ENCODE peak calls at places on chromosomes 5 and 9, in five cellular contexts. One of them, this sample, is unnamed.

GRCh38 chr5:53161876-53162275 is 52.3 kb upstream of the MOCS2 start:
- DNase-seq in CD4-positive, alpha-beta memory T cell: no peak
- DNase-seq in NCI-H510A treated with DMSO at 0.1 percent for 48 hours: no peak
- DNase-seq in stimulated activated CD8-positive, alpha-beta memory T cell treated with anti-CD3 and anti-CD28 coated beads, Interleukin-12 subunit alpha, Interleukin-12 subunit beta, amount 100 ng/mL, for 1 hour: no peak
- DNase-seq in NCI-H524: no peak
- DNase-seq in this sample: no peak

GRCh38 chr5:168020522-168021294 is 270.7 kb upstream of the WWC1 start:
- DNase-seq in CD4-positive, alpha-beta memory T cell: no peak
- DNase-seq in NCI-H510A treated with DMSO at 0.1 percent for 48 hours: no peak
- DNase-seq in stimulated activated CD8-positive, alpha-beta memory T cell treated with anti-CD3 and anti-CD28 coated beads, Interleukin-12 subunit alpha, Interleukin-12 subunit beta, amount 100 ng/mL, for 1 hour: no peak
- DNase-seq in NCI-H524: peak
- DNase-seq in this sample: no peak

GRCh38 chr5:81908044-81908443 is 63.8 kb upstream of the ATG10 start:
- DNase-seq in CD4-positive, alpha-beta memory T cell: no peak
- DNase-seq in NCI-H510A treated with DMSO at 0.1 percent for 48 hours: no peak
- DNase-seq in stimulated activated CD8-positive, alpha-beta memory T cell treated with anti-CD3 and anti-CD28 coated beads, Interleukin-12 subunit alpha, Interleukin-12 subunit beta, amount 100 ng/mL, for 1 hour: no peak
- DNase-seq in NCI-H524: no peak
- DNase-seq in this sample: no peak

GRCh38 chr9:128558431-128559310 is 6.3 kb downstream of the SPTAN1 start:
- DNase-seq in CD4-positive, alpha-beta memory T cell: peak
- DNase-seq in NCI-H510A treated with DMSO at 0.1 percent for 48 hours: no peak
- DNase-seq in stimulated activated CD8-positive, alpha-beta memory T cell treated with anti-CD3 and anti-CD28 coated beads, Interleukin-12 subunit alpha, Interleukin-12 subunit beta, amount 100 ng/mL, for 1 hour: no peak
- DNase-seq in NCI-H524: peak
- DNase-seq in this sample: peak

GRCh38 chr9:76629205-76629990 is 134.8 kb upstream of the PCA3 start:
- DNase-seq in CD4-positive, alpha-beta memory T cell: no peak
- DNase-seq in NCI-H510A treated with DMSO at 0.1 percent for 48 hours: no peak
- DNase-seq in stimulated activated CD8-positive, alpha-beta memory T cell treated with anti-CD3 and anti-CD28 coated beads, Interleukin-12 subunit alpha, Interleukin-12 subunit beta, amount 100 ng/mL, for 1 hour: no peak
- DNase-seq in NCI-H524: no peak
- DNase-seq in this sample: no peak

GRCh38 chr5:73321757-73322452 is 126.7 kb downstream of the FOXD1 start:
- DNase-seq in CD4-positive, alpha-beta memory T cell: no peak
- DNase-seq in NCI-H510A treated with DMSO at 0.1 percent for 48 hours: no peak
- DNase-seq in stimulated activated CD8-positive, alpha-beta memory T cell treated with anti-CD3 and anti-CD28 coated beads, Interleukin-12 subunit alpha, Interleukin-12 subunit beta, amount 100 ng/mL, for 1 hour: no peak
- DNase-seq in NCI-H524: peak
- DNase-seq in this sample: no peak

GRCh38 chr5:142048272-142048671 is 35.4 kb upstream of the GNPDA1 start:
- DNase-seq in CD4-positive, alpha-beta memory T cell: no peak
- DNase-seq in NCI-H510A treated with DMSO at 0.1 percent for 48 hours: no peak
- DNase-seq in stimulated activated CD8-positive, alpha-beta memory T cell treated with anti-CD3 and anti-CD28 coated beads, Interleukin-12 subunit alpha, Interleukin-12 subunit beta, amount 100 ng/mL, for 1 hour: no peak
- DNase-seq in NCI-H524: no peak
- DNase-seq in this sample: no peak

GRCh38 chr5:140926903-140927573 is 939 bp downstream of the PCDHAC1 start:
- DNase-seq in CD4-positive, alpha-beta memory T cell: peak
- DNase-seq in NCI-H510A treated with DMSO at 0.1 percent for 48 hours: peak
- DNase-seq in stimulated activated CD8-positive, alpha-beta memory T cell treated with anti-CD3 and anti-CD28 coated beads, Interleukin-12 subunit alpha, Interleukin-12 subunit beta, amount 100 ng/mL, for 1 hour: no peak
- DNase-seq in NCI-H524: peak
- DNase-seq in this sample: no peak

GRCh38 chr5:134714120-134714519 is 24.2 kb upstream of the CAMLG start:
- DNase-seq in CD4-positive, alpha-beta memory T cell: no peak
- DNase-seq in NCI-H510A treated with DMSO at 0.1 percent for 48 hours: no peak
- DNase-seq in stimulated activated CD8-positive, alpha-beta memory T cell treated with anti-CD3 and anti-CD28 coated beads, Interleukin-12 subunit alpha, Interleukin-12 subunit beta, amount 100 ng/mL, for 1 hour: no peak
- DNase-seq in NCI-H524: peak
- DNase-seq in this sample: no peak

GRCh38 chr9:123571240-123571639 is 215.2 kb downstream of the CRB2 start:
- DNase-seq in CD4-positive, alpha-beta memory T cell: no peak
- DNase-seq in NCI-H510A treated with DMSO at 0.1 percent for 48 hours: no peak
- DNase-seq in stimulated activated CD8-positive, alpha-beta memory T cell treated with anti-CD3 and anti-CD28 coated beads, Interleukin-12 subunit alpha, Interleukin-12 subunit beta, amount 100 ng/mL, for 1 hour: no peak
- DNase-seq in NCI-H524: no peak
- DNase-seq in this sample: no peak

GRCh38 chr9:108463927-108464606 is 391.7 kb downstream of the ACTL7B start:
- DNase-seq in CD4-positive, alpha-beta memory T cell: no peak
- DNase-seq in NCI-H510A treated with DMSO at 0.1 percent for 48 hours: no peak
- DNase-seq in stimulated activated CD8-positive, alpha-beta memory T cell treated with anti-CD3 and anti-CD28 coated beads, Interleukin-12 subunit alpha, Interleukin-12 subunit beta, amount 100 ng/mL, for 1 hour: no peak
- DNase-seq in NCI-H524: no peak
- DNase-seq in this sample: no peak

GRCh38 chr9:70114898-70115297 is 71.2 kb downstream of the MAMDC2 start:
- DNase-seq in CD4-positive, alpha-beta memory T cell: no peak
- DNase-seq in NCI-H510A treated with DMSO at 0.1 percent for 48 hours: no peak
- DNase-seq in stimulated activated CD8-positive, alpha-beta memory T cell treated with anti-CD3 and anti-CD28 coated beads, Interleukin-12 subunit alpha, Interleukin-12 subunit beta, amount 100 ng/mL, for 1 hour: no peak
- DNase-seq in NCI-H524: no peak
- DNase-seq in this sample: no peak

GRCh38 chr9:34179528-34180138 is 790 bp downstream of the UBAP1 start:
- DNase-seq in CD4-positive, alpha-beta memory T cell: no peak
- DNase-seq in NCI-H510A treated with DMSO at 0.1 percent for 48 hours: no peak
- DNase-seq in stimulated activated CD8-positive, alpha-beta memory T cell treated with anti-CD3 and anti-CD28 coated beads, Interleukin-12 subunit alpha, Interleukin-12 subunit beta, amount 100 ng/mL, for 1 hour: no peak
- DNase-seq in NCI-H524: no peak
- DNase-seq in this sample: no peak

GRCh38 chr9:27395484-27395921 is 98.6 kb upstream of the EQTN start:
- DNase-seq in CD4-positive, alpha-beta memory T cell: no peak
- DNase-seq in NCI-H510A treated with DMSO at 0.1 percent for 48 hours: no peak
- DNase-seq in stimulated activated CD8-positive, alpha-beta memory T cell treated with anti-CD3 and anti-CD28 coated beads, Interleukin-12 subunit alpha, Interleukin-12 subunit beta, amount 100 ng/mL, for 1 hour: no peak
- DNase-seq in NCI-H524: no peak
- DNase-seq in this sample: peak

GRCh38 chr9:90770927-90771326 is 30.7 kb upstream of the SYK start:
- DNase-seq in CD4-positive, alpha-beta memory T cell: no peak
- DNase-seq in NCI-H510A treated with DMSO at 0.1 percent for 48 hours: no peak
- DNase-seq in stimulated activated CD8-positive, alpha-beta memory T cell treated with anti-CD3 and anti-CD28 coated beads, Interleukin-12 subunit alpha, Interleukin-12 subunit beta, amount 100 ng/mL, for 1 hour: no peak
- DNase-seq in NCI-H524: no peak
- DNase-seq in this sample: no peak

GRCh38 chr5:133205204-133205603 is 153.4 kb downstream of the HSPA4 start:
- DNase-seq in CD4-positive, alpha-beta memory T cell: no peak
- DNase-seq in NCI-H510A treated with DMSO at 0.1 percent for 48 hours: no peak
- DNase-seq in stimulated activated CD8-positive, alpha-beta memory T cell treated with anti-CD3 and anti-CD28 coated beads, Interleukin-12 subunit alpha, Interleukin-12 subunit beta, amount 100 ng/mL, for 1 hour: no peak
- DNase-seq in NCI-H524: no peak
- DNase-seq in this sample: no peak

GRCh38 chr9:1701113-1701512 is 314.0 kb upstream of the SMARCA2 start:
- DNase-seq in CD4-positive, alpha-beta memory T cell: no peak
- DNase-seq in NCI-H510A treated with DMSO at 0.1 percent for 48 hours: no peak
- DNase-seq in stimulated activated CD8-positive, alpha-beta memory T cell treated with anti-CD3 and anti-CD28 coated beads, Interleukin-12 subunit alpha, Interleukin-12 subunit beta, amount 100 ng/mL, for 1 hour: no peak
- DNase-seq in NCI-H524: no peak
- DNase-seq in this sample: no peak

GRCh38 chr9:70045452-70045851 is 1.8 kb downstream of the MAMDC2 start:
- DNase-seq in CD4-positive, alpha-beta memory T cell: no peak
- DNase-seq in NCI-H510A treated with DMSO at 0.1 percent for 48 hours: no peak
- DNase-seq in stimulated activated CD8-positive, alpha-beta memory T cell treated with anti-CD3 and anti-CD28 coated beads, Interleukin-12 subunit alpha, Interleukin-12 subunit beta, amount 100 ng/mL, for 1 hour: no peak
- DNase-seq in NCI-H524: no peak
- DNase-seq in this sample: no peak

GRCh38 chr5:38926121-38926520 is 80.3 kb downstream of the OSMR start:
- DNase-seq in CD4-positive, alpha-beta memory T cell: no peak
- DNase-seq in NCI-H510A treated with DMSO at 0.1 percent for 48 hours: no peak
- DNase-seq in stimulated activated CD8-positive, alpha-beta memory T cell treated with anti-CD3 and anti-CD28 coated beads, Interleukin-12 subunit alpha, Interleukin-12 subunit beta, amount 100 ng/mL, for 1 hour: no peak
- DNase-seq in NCI-H524: no peak
- DNase-seq in this sample: no peak

GRCh38 chr5:766666-767431 is 17.7 kb downstream of the ZDHHC11B start:
- DNase-seq in CD4-positive, alpha-beta memory T cell: no peak
- DNase-seq in NCI-H510A treated with DMSO at 0.1 percent for 48 hours: no peak
- DNase-seq in stimulated activated CD8-positive, alpha-beta memory T cell treated with anti-CD3 and anti-CD28 coated beads, Interleukin-12 subunit alpha, Interleukin-12 subunit beta, amount 100 ng/mL, for 1 hour: no peak
- DNase-seq in NCI-H524: no peak
- DNase-seq in this sample: no peak

GRCh38 chr5:124395287-124395686 is 351.2 kb downstream of the ZNF608 start:
- DNase-seq in CD4-positive, alpha-beta memory T cell: no peak
- DNase-seq in NCI-H510A treated with DMSO at 0.1 percent for 48 hours: no peak
- DNase-seq in stimulated activated CD8-positive, alpha-beta memory T cell treated with anti-CD3 and anti-CD28 coated beads, Interleukin-12 subunit alpha, Interleukin-12 subunit beta, amount 100 ng/mL, for 1 hour: no peak
- DNase-seq in NCI-H524: no peak
- DNase-seq in this sample: no peak

GRCh38 chr5:74641778-74642542 is 1.4 kb upstream of the ENC1 start:
- DNase-seq in CD4-positive, alpha-beta memory T cell: peak
- DNase-seq in NCI-H510A treated with DMSO at 0.1 percent for 48 hours: peak
- DNase-seq in stimulated activated CD8-positive, alpha-beta memory T cell treated with anti-CD3 and anti-CD28 coated beads, Interleukin-12 subunit alpha, Interleukin-12 subunit beta, amount 100 ng/mL, for 1 hour: no peak
- DNase-seq in NCI-H524: peak
- DNase-seq in this sample: peak

GRCh38 chr5:141742866-141743651 is 61.0 kb upstream of the ARAP3 start:
- DNase-seq in CD4-positive, alpha-beta memory T cell: no peak
- DNase-seq in NCI-H510A treated with DMSO at 0.1 percent for 48 hours: no peak
- DNase-seq in stimulated activated CD8-positive, alpha-beta memory T cell treated with anti-CD3 and anti-CD28 coated beads, Interleukin-12 subunit alpha, Interleukin-12 subunit beta, amount 100 ng/mL, for 1 hour: no peak
- DNase-seq in NCI-H524: peak
- DNase-seq in this sample: no peak

GRCh38 chr5:27171696-27172362 is 133.4 kb upstream of the CDH9 start:
- DNase-seq in CD4-positive, alpha-beta memory T cell: no peak
- DNase-seq in NCI-H510A treated with DMSO at 0.1 percent for 48 hours: peak
- DNase-seq in stimulated activated CD8-positive, alpha-beta memory T cell treated with anti-CD3 and anti-CD28 coated beads, Interleukin-12 subunit alpha, Interleukin-12 subunit beta, amount 100 ng/mL, for 1 hour: no peak
- DNase-seq in NCI-H524: no peak
- DNase-seq in this sample: no peak

GRCh38 chr5:31663519-31663918 is 24.6 kb downstream of the PDZD2 start:
- DNase-seq in CD4-positive, alpha-beta memory T cell: no peak
- DNase-seq in NCI-H510A treated with DMSO at 0.1 percent for 48 hours: no peak
- DNase-seq in stimulated activated CD8-positive, alpha-beta memory T cell treated with anti-CD3 and anti-CD28 coated beads, Interleukin-12 subunit alpha, Interleukin-12 subunit beta, amount 100 ng/mL, for 1 hour: no peak
- DNase-seq in NCI-H524: no peak
- DNase-seq in this sample: no peak

GRCh38 chr5:3197699-3198098 is 397.9 kb upstream of the IRX1 start:
- DNase-seq in CD4-positive, alpha-beta memory T cell: no peak
- DNase-seq in NCI-H510A treated with DMSO at 0.1 percent for 48 hours: no peak
- DNase-seq in stimulated activated CD8-positive, alpha-beta memory T cell treated with anti-CD3 and anti-CD28 coated beads, Interleukin-12 subunit alpha, Interleukin-12 subunit beta, amount 100 ng/mL, for 1 hour: no peak
- DNase-seq in NCI-H524: peak
- DNase-seq in this sample: peak

GRCh38 chr9:134318481-134318891 is 7.8 kb upstream of the RXRA start:
- DNase-seq in CD4-positive, alpha-beta memory T cell: no peak
- DNase-seq in NCI-H510A treated with DMSO at 0.1 percent for 48 hours: no peak
- DNase-seq in stimulated activated CD8-positive, alpha-beta memory T cell treated with anti-CD3 and anti-CD28 coated beads, Interleukin-12 subunit alpha, Interleukin-12 subunit beta, amount 100 ng/mL, for 1 hour: no peak
- DNase-seq in NCI-H524: no peak
- DNase-seq in this sample: no peak

GRCh38 chr9:108272350-108272899 is 583.4 kb downstream of the ACTL7B start:
- DNase-seq in CD4-positive, alpha-beta memory T cell: no peak
- DNase-seq in NCI-H510A treated with DMSO at 0.1 percent for 48 hours: peak
- DNase-seq in stimulated activated CD8-positive, alpha-beta memory T cell treated with anti-CD3 and anti-CD28 coated beads, Interleukin-12 subunit alpha, Interleukin-12 subunit beta, amount 100 ng/mL, for 1 hour: no peak
- DNase-seq in NCI-H524: peak
- DNase-seq in this sample: no peak

GRCh38 chr5:59319286-59319685 is 574.2 kb downstream of the PDE4D start:
- DNase-seq in CD4-positive, alpha-beta memory T cell: no peak
- DNase-seq in NCI-H510A treated with DMSO at 0.1 percent for 48 hours: no peak
- DNase-seq in stimulated activated CD8-positive, alpha-beta memory T cell treated with anti-CD3 and anti-CD28 coated beads, Interleukin-12 subunit alpha, Interleukin-12 subunit beta, amount 100 ng/mL, for 1 hour: no peak
- DNase-seq in NCI-H524: no peak
- DNase-seq in this sample: no peak

GRCh38 chr5:55724276-55724675 is 12.2 kb upstream of the SLC38A9 start:
- DNase-seq in CD4-positive, alpha-beta memory T cell: no peak
- DNase-seq in NCI-H510A treated with DMSO at 0.1 percent for 48 hours: no peak
- DNase-seq in stimulated activated CD8-positive, alpha-beta memory T cell treated with anti-CD3 and anti-CD28 coated beads, Interleukin-12 subunit alpha, Interleukin-12 subunit beta, amount 100 ng/mL, for 1 hour: no peak
- DNase-seq in NCI-H524: no peak
- DNase-seq in this sample: no peak

GRCh38 chr5:111680737-111681413 is 76.1 kb downstream of the NREP start:
- DNase-seq in CD4-positive, alpha-beta memory T cell: no peak
- DNase-seq in NCI-H510A treated with DMSO at 0.1 percent for 48 hours: peak
- DNase-seq in stimulated activated CD8-positive, alpha-beta memory T cell treated with anti-CD3 and anti-CD28 coated beads, Interleukin-12 subunit alpha, Interleukin-12 subunit beta, amount 100 ng/mL, for 1 hour: no peak
- DNase-seq in NCI-H524: no peak
- DNase-seq in this sample: peak

GRCh38 chr9:115172105-115172504 is 54.1 kb upstream of the TNC start:
- DNase-seq in CD4-positive, alpha-beta memory T cell: no peak
- DNase-seq in NCI-H510A treated with DMSO at 0.1 percent for 48 hours: no peak
- DNase-seq in stimulated activated CD8-positive, alpha-beta memory T cell treated with anti-CD3 and anti-CD28 coated beads, Interleukin-12 subunit alpha, Interleukin-12 subunit beta, amount 100 ng/mL, for 1 hour: no peak
- DNase-seq in NCI-H524: no peak
- DNase-seq in this sample: no peak

GRCh38 chr9:89839427-89839826 is 234.6 kb downstream of the GADD45G start:
- DNase-seq in CD4-positive, alpha-beta memory T cell: no peak
- DNase-seq in NCI-H510A treated with DMSO at 0.1 percent for 48 hours: no peak
- DNase-seq in stimulated activated CD8-positive, alpha-beta memory T cell treated with anti-CD3 and anti-CD28 coated beads, Interleukin-12 subunit alpha, Interleukin-12 subunit beta, amount 100 ng/mL, for 1 hour: no peak
- DNase-seq in NCI-H524: no peak
- DNase-seq in this sample: no peak

GRCh38 chr9:76537150-76537646 is 78.2 kb downstream of the GCNT1 start:
- DNase-seq in CD4-positive, alpha-beta memory T cell: no peak
- DNase-seq in NCI-H510A treated with DMSO at 0.1 percent for 48 hours: no peak
- DNase-seq in stimulated activated CD8-positive, alpha-beta memory T cell treated with anti-CD3 and anti-CD28 coated beads, Interleukin-12 subunit alpha, Interleukin-12 subunit beta, amount 100 ng/mL, for 1 hour: no peak
- DNase-seq in NCI-H524: no peak
- DNase-seq in this sample: no peak

GRCh38 chr9:34998266-34998665 is 8.7 kb downstream of the DNAJB5 start:
- DNase-seq in CD4-positive, alpha-beta memory T cell: no peak
- DNase-seq in NCI-H510A treated with DMSO at 0.1 percent for 48 hours: no peak
- DNase-seq in stimulated activated CD8-positive, alpha-beta memory T cell treated with anti-CD3 and anti-CD28 coated beads, Interleukin-12 subunit alpha, Interleukin-12 subunit beta, amount 100 ng/mL, for 1 hour: no peak
- DNase-seq in NCI-H524: no peak
- DNase-seq in this sample: no peak

GRCh38 chr5:160315968-160316367 is 3.6 kb upstream of the CCNJL start:
- DNase-seq in CD4-positive, alpha-beta memory T cell: no peak
- DNase-seq in NCI-H510A treated with DMSO at 0.1 percent for 48 hours: peak
- DNase-seq in stimulated activated CD8-positive, alpha-beta memory T cell treated with anti-CD3 and anti-CD28 coated beads, Interleukin-12 subunit alpha, Interleukin-12 subunit beta, amount 100 ng/mL, for 1 hour: no peak
- DNase-seq in NCI-H524: no peak
- DNase-seq in this sample: no peak